ENCODE peak calls at places on chromosomes 1 and 21, in six cellular contexts. U, E, A, K, S and N are unnamed samples.

GRCh38 chr1:168408531-168409242 is 128.0 kb downstream of the TBX19 start:
- DNase-seq in E (no peak), A (peak; percentile 52), K (no peak), U (peak; percentile 90), S (peak; percentile 82), N (no peak)

GRCh38 chr1:212909652-212910063 is 40.7 kb upstream of the VASH2 start:
- DNase-seq in E (no peak), U (no peak), S (no peak), A (no peak), K (no peak), N (no peak)

GRCh38 chr1:107093385-107093784 is 36.9 kb downstream of the PRMT6 start:
- DNase-seq in S (no peak), A (no peak), E (no peak), U (no peak), K (no peak), N (no peak)

GRCh38 chr1:183757061-183757460 is 47.9 kb upstream of the RGL1 start:
- DNase-seq in A (no peak), K (no peak), S (peak; percentile 81), U (peak; percentile 28), E (no peak), N (no peak)

GRCh38 chr1:23567996-23568607 is 8.8 kb upstream of the ID3 start:
- DNase-seq in U (no peak), K (no peak), A (no peak), S (no peak), E (no peak), N (no peak)

GRCh38 chr1:220775238-220775853 is 11.4 kb upstream of the MTARC1 start:
- DNase-seq in A (peak; percentile 10), S (peak; percentile 14), E (peak; percentile 57), K (no peak), U (peak; percentile 69), N (no peak)

GRCh38 chr21:31266241-31266640 is 77.8 kb downstream of the TIAM1 start:
- DNase-seq in E (no peak), K (no peak), S (no peak), U (no peak), A (no peak), N (no peak)

GRCh38 chr1:235919127-235919796 is 52.6 kb upstream of the LYST start:
- DNase-seq in K (no peak), S (no peak), U (no peak), A (no peak), E (no peak), N (no peak)

GRCh38 chr1:37553598-37553926 is 531 bp downstream of the SNIP1 start:
- DNase-seq in S (no peak), U (no peak), E (no peak), A (no peak), K (no peak), N (no peak)